ENCODE peak calls at places on chromosomes 7 and 10, in five cellular contexts. One of them, this sample, is unnamed.

GRCh38 chr10:72812415-72812797 is 81.1 kb upstream of the OIT3 start:
- DNase-seq in neural progenitor cell: no peak
- DNase-seq in AG09309: no peak
- DNase-seq in Peyer's patch: no peak
- DNase-seq in mesenchymal stem cell: no peak
- DNase-seq in this sample: no peak

GRCh38 chr7:158406817-158407216 is 180.8 kb downstream of the PTPRN2 start:
- DNase-seq in neural progenitor cell: no peak
- DNase-seq in AG09309: no peak
- DNase-seq in Peyer's patch: no peak
- DNase-seq in mesenchymal stem cell: no peak
- DNase-seq in this sample: no peak

GRCh38 chr7:88184848-88185304 is 35.0 kb downstream of the SRI start:
- DNase-seq in neural progenitor cell: no peak
- DNase-seq in AG09309: peak
- DNase-seq in Peyer's patch: no peak
- DNase-seq in mesenchymal stem cell: no peak
- DNase-seq in this sample: peak

GRCh38 chr7:78435355-78435754 is 636.8 kb downstream of the PHTF2 start:
- DNase-seq in neural progenitor cell: no peak
- DNase-seq in AG09309: no peak
- DNase-seq in Peyer's patch: no peak
- DNase-seq in mesenchymal stem cell: no peak
- DNase-seq in this sample: no peak

GRCh38 chr7:11332186-11332864 is 358.7 kb downstream of the PHF14 start:
- DNase-seq in neural progenitor cell: no peak
- DNase-seq in AG09309: no peak
- DNase-seq in Peyer's patch: no peak
- DNase-seq in mesenchymal stem cell: no peak
- DNase-seq in this sample: no peak

GRCh38 chr7:158026636-158027265 is 560.9 kb downstream of the PTPRN2 start:
- DNase-seq in neural progenitor cell: no peak
- DNase-seq in AG09309: no peak
- DNase-seq in Peyer's patch: no peak
- DNase-seq in mesenchymal stem cell: no peak
- DNase-seq in this sample: no peak

GRCh38 chr7:78562191-78562590 is 763.6 kb downstream of the PHTF2 start:
- DNase-seq in neural progenitor cell: no peak
- DNase-seq in AG09309: no peak
- DNase-seq in Peyer's patch: no peak
- DNase-seq in mesenchymal stem cell: peak
- DNase-seq in this sample: no peak

GRCh38 chr10:24363070-24363469 is 154.1 kb downstream of the KIAA1217 start:
- DNase-seq in neural progenitor cell: no peak
- DNase-seq in AG09309: no peak
- DNase-seq in Peyer's patch: no peak
- DNase-seq in mesenchymal stem cell: peak
- DNase-seq in this sample: peak

GRCh38 chr7:68576366-68576765 is 1021.9 kb upstream of the AUTS2 start:
- DNase-seq in neural progenitor cell: no peak
- DNase-seq in AG09309: no peak
- DNase-seq in Peyer's patch: no peak
- DNase-seq in mesenchymal stem cell: no peak
- DNase-seq in this sample: no peak

GRCh38 chr7:41627921-41628320 is 75.0 kb downstream of the INHBA start:
- DNase-seq in neural progenitor cell: peak
- DNase-seq in AG09309: no peak
- DNase-seq in Peyer's patch: no peak
- DNase-seq in mesenchymal stem cell: no peak
- DNase-seq in this sample: no peak

GRCh38 chr7:33932832-33933468 is 27.6 kb downstream of the BMPER start:
- DNase-seq in neural progenitor cell: peak
- DNase-seq in AG09309: peak
- DNase-seq in Peyer's patch: peak
- DNase-seq in mesenchymal stem cell: peak
- DNase-seq in this sample: peak

GRCh38 chr7:80095545-80095944 is 39.1 kb upstream of the GNAI1 start:
- DNase-seq in neural progenitor cell: no peak
- DNase-seq in AG09309: no peak
- DNase-seq in Peyer's patch: no peak
- DNase-seq in mesenchymal stem cell: peak
- DNase-seq in this sample: peak

GRCh38 chr7:157552295-157552993 is 215.6 kb downstream of the DNAJB6 start:
- DNase-seq in neural progenitor cell: no peak
- DNase-seq in AG09309: no peak
- DNase-seq in Peyer's patch: no peak
- DNase-seq in mesenchymal stem cell: no peak
- DNase-seq in this sample: no peak

GRCh38 chr7:2237109-2237602 is 4.4 kb upstream of the MAD1L1 start:
- DNase-seq in neural progenitor cell: no peak
- DNase-seq in AG09309: no peak
- DNase-seq in Peyer's patch: peak
- DNase-seq in mesenchymal stem cell: no peak
- DNase-seq in this sample: no peak

GRCh38 chr10:24826022-24826421 is 102.3 kb upstream of the ARHGAP21 start:
- DNase-seq in neural progenitor cell: no peak
- DNase-seq in AG09309: peak
- DNase-seq in Peyer's patch: no peak
- DNase-seq in mesenchymal stem cell: peak
- DNase-seq in this sample: peak

GRCh38 chr10:4132216-4132556 is 347.2 kb upstream of the KLF6 start:
- DNase-seq in neural progenitor cell: no peak
- DNase-seq in AG09309: no peak
- DNase-seq in Peyer's patch: no peak
- DNase-seq in mesenchymal stem cell: no peak
- DNase-seq in this sample: no peak

GRCh38 chr10:124827474-124827873 is 25.9 kb downstream of the ABRAXAS2 start:
- DNase-seq in neural progenitor cell: no peak
- DNase-seq in AG09309: peak
- DNase-seq in Peyer's patch: no peak
- DNase-seq in mesenchymal stem cell: peak
- DNase-seq in this sample: peak

GRCh38 chr7:26103541-26104070 is 48.4 kb upstream of the NFE2L3 start:
- DNase-seq in neural progenitor cell: peak
- DNase-seq in AG09309: no peak
- DNase-seq in Peyer's patch: no peak
- DNase-seq in mesenchymal stem cell: no peak
- DNase-seq in this sample: no peak

GRCh38 chr10:98263088-98263487 is 4.9 kb downstream of the LOXL4 start:
- DNase-seq in neural progenitor cell: no peak
- DNase-seq in AG09309: no peak
- DNase-seq in Peyer's patch: no peak
- DNase-seq in mesenchymal stem cell: no peak
- DNase-seq in this sample: no peak

GRCh38 chr10:14648042-14648765 is 126.5 kb downstream of the FAM107B start:
- DNase-seq in neural progenitor cell: peak
- DNase-seq in AG09309: no peak
- DNase-seq in Peyer's patch: peak
- DNase-seq in mesenchymal stem cell: peak
- DNase-seq in this sample: peak

GRCh38 chr10:33899578-33900531 is 565.4 kb upstream of the NRP1 start:
- DNase-seq in neural progenitor cell: no peak
- DNase-seq in AG09309: no peak
- DNase-seq in Peyer's patch: no peak
- DNase-seq in mesenchymal stem cell: no peak
- DNase-seq in this sample: peak

GRCh38 chr10:5573968-5574641 is 49.3 kb downstream of the CALML3 start:
- DNase-seq in neural progenitor cell: no peak
- DNase-seq in AG09309: no peak
- DNase-seq in Peyer's patch: no peak
- DNase-seq in mesenchymal stem cell: no peak
- DNase-seq in this sample: no peak

DNA sequence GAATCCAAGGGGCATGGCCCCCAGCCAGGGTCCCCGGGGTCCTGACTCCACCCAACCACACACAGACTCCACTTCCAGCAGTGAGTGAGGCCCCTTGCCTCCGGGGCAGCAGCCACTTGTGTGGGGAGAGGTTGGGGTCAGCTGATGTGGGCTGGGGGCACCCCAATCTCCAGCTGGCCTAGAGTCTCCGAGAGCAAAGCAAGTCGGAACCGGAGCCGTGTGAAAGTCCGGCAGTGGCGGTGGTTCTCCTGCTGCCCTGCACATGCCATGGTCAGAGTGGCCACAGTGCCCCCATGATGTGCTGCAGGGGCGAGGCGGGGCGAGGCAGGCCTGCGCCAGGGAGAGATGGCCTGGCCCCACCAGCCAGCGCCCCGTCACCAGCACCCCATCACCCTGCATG is 74.6 kb downstream of the PDGFA start:
- DNase-seq in neural progenitor cell: no peak
- DNase-seq in AG09309: no peak
- DNase-seq in Peyer's patch: no peak
- DNase-seq in mesenchymal stem cell: no peak
- DNase-seq in this sample: no peak
- H3K4me3 ChIP-seq in neural progenitor cell: no peak
- H3K4me3 ChIP-seq in AG09309: no peak
- H3K4me3 ChIP-seq in Peyer's patch: no peak
- H3K4me3 ChIP-seq in mesenchymal stem cell: no peak
- H3K4me3 ChIP-seq in this sample: no peak

DNA sequence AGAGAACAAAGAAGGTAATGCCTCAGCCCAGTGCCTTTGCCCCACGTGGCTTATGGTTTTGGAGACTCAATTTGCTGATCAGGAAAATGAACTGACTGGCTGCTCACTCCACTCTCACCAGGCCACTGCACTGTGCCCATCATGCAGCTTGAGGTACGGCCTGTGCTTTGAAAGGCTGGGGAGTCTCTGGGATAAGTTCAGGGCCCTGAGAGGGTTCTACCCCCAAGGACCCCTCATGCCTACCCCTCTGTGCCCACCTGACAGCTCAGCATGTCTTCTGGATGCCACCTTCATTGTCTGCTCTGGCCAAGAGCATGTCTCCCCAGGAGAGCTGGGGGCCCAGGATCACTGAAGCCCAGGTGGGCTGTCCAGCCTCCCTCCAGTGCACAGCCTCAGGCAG is 45.5 kb upstream of the ZNF722 start:
- DNase-seq in neural progenitor cell: no peak
- DNase-seq in AG09309: no peak
- DNase-seq in Peyer's patch: no peak
- DNase-seq in mesenchymal stem cell: no peak
- DNase-seq in this sample: no peak
- H3K4me3 ChIP-seq in neural progenitor cell: no peak
- H3K4me3 ChIP-seq in AG09309: no peak
- H3K4me3 ChIP-seq in Peyer's patch: no peak
- H3K4me3 ChIP-seq in mesenchymal stem cell: no peak
- H3K4me3 ChIP-seq in this sample: no peak

DNA sequence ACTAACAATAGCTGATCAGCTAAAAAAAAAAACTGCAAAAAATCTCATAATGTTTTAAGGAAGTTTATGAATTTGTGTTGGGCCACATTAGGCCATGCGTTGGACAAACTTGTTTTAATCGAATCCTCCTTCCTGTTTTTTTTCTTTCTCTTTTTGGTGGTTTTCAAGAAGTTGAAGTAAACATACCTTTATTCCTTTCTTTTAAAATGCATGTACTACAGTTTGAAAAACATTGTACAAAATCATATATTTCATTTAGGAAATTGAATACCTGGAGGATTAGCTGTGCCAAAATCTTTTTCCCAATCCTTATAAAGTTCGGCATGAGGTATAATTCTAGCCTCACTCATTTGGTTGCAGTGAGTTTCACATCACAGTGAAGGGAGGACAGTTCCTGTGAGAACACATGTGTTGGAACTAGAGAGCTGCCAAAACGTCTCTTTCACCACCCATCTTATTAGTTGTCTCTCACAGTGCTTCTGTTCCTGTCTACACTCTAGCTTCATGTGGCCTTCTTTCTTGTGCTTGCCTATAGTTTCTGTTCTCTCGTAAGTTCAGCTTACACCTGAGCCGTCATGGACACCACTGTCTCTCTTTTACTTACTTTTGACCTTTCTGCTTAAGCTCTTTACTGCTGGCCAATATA is 37.7 kb downstream of the ZNRF2 start:
- DNase-seq in neural progenitor cell: no peak
- DNase-seq in AG09309: no peak
- DNase-seq in Peyer's patch: no peak
- DNase-seq in mesenchymal stem cell: no peak
- DNase-seq in this sample: no peak
- H3K4me3 ChIP-seq in neural progenitor cell: peak
- H3K4me3 ChIP-seq in AG09309: peak
- H3K4me3 ChIP-seq in Peyer's patch: no peak
- H3K4me3 ChIP-seq in mesenchymal stem cell: peak
- H3K4me3 ChIP-seq in this sample: no peak

GRCh38 chr7:31883761-31884164 is 186.4 kb downstream of the PDE1C start:
- DNase-seq in neural progenitor cell: no peak
- DNase-seq in AG09309: peak
- DNase-seq in Peyer's patch: no peak
- DNase-seq in mesenchymal stem cell: peak
- DNase-seq in this sample: peak
- H3K4me3 ChIP-seq in neural progenitor cell: no peak
- H3K4me3 ChIP-seq in AG09309: no peak
- H3K4me3 ChIP-seq in Peyer's patch: no peak
- H3K4me3 ChIP-seq in mesenchymal stem cell: no peak
- H3K4me3 ChIP-seq in this sample: no peak

GRCh38 chr10:119540038-119540437 is 2.5 kb downstream of the RGS10 start:
- DNase-seq in neural progenitor cell: no peak
- DNase-seq in AG09309: no peak
- DNase-seq in Peyer's patch: no peak
- DNase-seq in mesenchymal stem cell: no peak
- DNase-seq in this sample: no peak
- H3K4me3 ChIP-seq in neural progenitor cell: no peak
- H3K4me3 ChIP-seq in AG09309: no peak
- H3K4me3 ChIP-seq in Peyer's patch: no peak
- H3K4me3 ChIP-seq in mesenchymal stem cell: no peak
- H3K4me3 ChIP-seq in this sample: no peak

DNA sequence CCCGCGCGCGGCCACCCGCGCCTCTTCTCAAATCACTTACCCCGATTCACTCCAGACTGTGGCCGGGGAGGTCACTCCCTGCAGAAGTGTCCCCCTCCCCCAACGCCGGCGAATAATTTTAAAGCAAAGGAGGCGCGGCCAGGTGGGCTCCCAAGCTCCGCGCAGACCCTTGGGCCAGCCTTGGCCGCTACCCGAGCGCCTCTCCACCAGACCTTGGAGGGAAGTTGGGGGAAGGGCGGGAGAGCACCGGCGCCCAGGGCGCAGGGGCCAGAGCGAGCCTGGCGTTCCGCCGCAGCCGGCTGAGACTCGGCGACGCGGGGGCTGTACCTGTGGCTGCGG is 270 bp downstream of the MKX start:
- DNase-seq in neural progenitor cell: no peak
- DNase-seq in AG09309: no peak
- DNase-seq in Peyer's patch: no peak
- DNase-seq in mesenchymal stem cell: no peak
- DNase-seq in this sample: no peak
- H3K4me3 ChIP-seq in neural progenitor cell: peak
- H3K4me3 ChIP-seq in AG09309: peak
- H3K4me3 ChIP-seq in Peyer's patch: peak
- H3K4me3 ChIP-seq in mesenchymal stem cell: peak
- H3K4me3 ChIP-seq in this sample: no peak

This sample was measured in astrocyte of the spinal cord.